ENCODE peak calls at places on chromosomes 6 and 20, in five cellular contexts. L is NCI-H748 treated with DMSO at 0.1 percent for 48 hours; F is activated naive CD4-positive, alpha-beta T cell; S is foreskin fibroblast; W is stimulated activated naive B cell treated with anti-CD40 and anti-IgM and Interleukin-4, amounts not matched to agents 10 μg/mL and 1 μg/mL and 100 μg/mL, for 72 hours. R is an unnamed sample.

GRCh38 chr6:106885659-106886058 is 88.9 kb downstream of the CD24 start:
- DNase-seq in L (peak; percentile 17), F (no peak), S (no peak), W (no peak), R (no peak)

GRCh38 chr6:13068558-13069210 is 259.7 kb downstream of the TBC1D7 start:
- DNase-seq in L (no peak), F (no peak), S (no peak), W (no peak), R (no peak)

GRCh38 chr20:38165966-38166706 is 1.1 kb upstream of the TGM2 start:
- DNase-seq in L (no peak), F (no peak), S (no peak), W (no peak), R (no peak)

GRCh38 chr20:29299811-29300578 is 1957.5 kb upstream of the DEFB115 start:
- DNase-seq in L (no peak), F (no peak), S (no peak), W (no peak), R (no peak)

GRCh38 chr20:45080867-45081616 is 19.9 kb downstream of the KCNS1 start:
- DNase-seq in L (no peak), F (no peak), S (no peak), W (no peak), R (no peak)

GRCh38 chr20:38127011-38127621 is 38.0 kb downstream of the TGM2 start:
- DNase-seq in L (no peak), F (no peak), S (peak; percentile 78), W (no peak), R (peak; percentile 70)

GRCh38 chr20:59047938-59048680 is 5.5 kb upstream of the PRELID3B start:
- DNase-seq in L (no peak), F (no peak), S (no peak), W (no peak), R (no peak)

GRCh38 chr6:78810146-78810545 is 57.2 kb upstream of the IRAK1BP1 start:
- DNase-seq in L (peak; percentile 85), F (no peak), S (peak; percentile 20), W (no peak), R (peak; percentile 61)

GRCh38 chr6:115514656-115515055 is 546.0 kb downstream of the FRK start:
- DNase-seq in L (no peak), F (no peak), S (peak; percentile 69), W (no peak), R (peak; percentile 55)

GRCh38 chr20:23492292-23492691 is 1.4 kb downstream of the CST8 start:
- DNase-seq in L (no peak), F (no peak), S (no peak), W (peak; percentile 17), R (no peak)

GRCh38 chr6:38708483-38708882 is 5.5 kb upstream of the GLO1 start:
- DNase-seq in L (no peak), F (no peak), S (no peak), W (no peak), R (no peak)

GRCh38 chr20:1811621-1812498 is 83.3 kb upstream of the SIRPA start:
- DNase-seq in L (no peak), F (no peak), S (no peak), W (no peak), R (no peak)

GRCh38 chr6:161094904-161095440 is 103.4 kb downstream of the MAP3K4 start:
- DNase-seq in L (no peak), F (no peak), S (no peak), W (no peak), R (no peak)

GRCh38 chr6:34063641-34064040 is 82.2 kb downstream of the GRM4 start:
- DNase-seq in L (no peak), F (no peak), S (no peak), W (no peak), R (no peak)

GRCh38 chr20:17693534-17694001 is 6.2 kb upstream of the BANF2 start:
- DNase-seq in L (no peak), F (no peak), S (no peak), W (no peak), R (no peak)

GRCh38 chr20:31566658-31567379 is 38.3 kb upstream of the ID1 start:
- DNase-seq in L (peak; percentile 40), F (no peak), S (no peak), W (no peak), R (no peak)

GRCh38 chr6:129679250-129679649 is 30.7 kb downstream of the ARHGAP18 start:
- DNase-seq in L (no peak), F (no peak), S (peak; percentile 44), W (no peak), R (no peak)